ENCODE peak calls at places on chromosomes 4 and X, in four cellular contexts. G is Caki2, F is RPMI8226, Y is K562. W is an unnamed sample.
A peak's percentile ranks its signal among the peaks of the same experiment; 100 is the strongest.

GRCh38 chrX:133598596-133599334 is 183.5 kb upstream of the GPC4 start:
- DNase-seq in Y (no peak), F (no peak), G (no peak), W (no peak)

GRCh38 chr4:152290522-152290921 is 245.4 kb downstream of the FBXW7 start:
- DNase-seq in F (no peak), Y (no peak), G (no peak), W (no peak)

GRCh38 chr4:170723171-170723570 is 633.4 kb upstream of the AADAT start:
- DNase-seq in F (no peak), Y (no peak), G (no peak), W (no peak)

GRCh38 chr4:83910693-83911092 is 374.8 kb downstream of the GPAT3 start:
- DNase-seq in Y (no peak), F (no peak), G (no peak), W (no peak)

GRCh38 chr4:53116959-53117358 is 248.9 kb downstream of the SCFD2 start:
- DNase-seq in Y (no peak), F (no peak), G (no peak), W (no peak)

GRCh38 chr4:128470492-128471053 is 183.0 kb upstream of the PGRMC2 start:
- DNase-seq in Y (no peak), F (no peak), G (no peak), W (no peak)

GRCh38 chrX:15523088-15523487 is 22.5 kb downstream of the BMX start:
- DNase-seq in F (no peak), G (no peak), Y (no peak), W (no peak)

GRCh38 chrX:147476008-147476407 is 435.7 kb upstream of the FMR1 start:
- DNase-seq in F (peak; percentile 33), G (no peak), Y (no peak), W (no peak)

GRCh38 chr4:3256230-3257124 is 7.5 kb downstream of the MSANTD1 start:
- DNase-seq in F (peak; percentile 22), G (no peak), Y (no peak), W (no peak)

GRCh38 chr4:139767168-139767567 is 101.5 kb downstream of the MGST2 start:
- DNase-seq in Y (no peak), F (no peak), G (no peak), W (no peak)

GRCh38 chr4:118825799-118826198 is 10.1 kb downstream of the SEC24D start:
- DNase-seq in Y (no peak), G (no peak), F (no peak), W (no peak)

GRCh38 chr4:118112647-118113046 is 78.4 kb downstream of the NDST3 start:
- DNase-seq in Y (no peak), F (no peak), G (no peak), W (no peak)

GRCh38 chrX:64739792-64740378 is 236.4 kb downstream of the ZC4H2 start:
- DNase-seq in G (no peak), Y (no peak), F (no peak), W (no peak)

GRCh38 chr4:2570551-2571222 is 34.2 kb downstream of the FAM193A start:
- DNase-seq in Y (no peak), F (no peak), G (no peak), W (no peak)

GRCh38 chr4:136002316-136002715 is 1530.0 kb downstream of the PCDH18 start:
- DNase-seq in G (no peak), F (no peak), Y (no peak), W (no peak)

GRCh38 chrX:28802625-28803024 is 215.4 kb downstream of the IL1RAPL1 start:
- DNase-seq in G (no peak), F (no peak), Y (no peak), W (no peak)

GRCh38 chr4:153112071-153112460 is 92.2 kb upstream of the TRIM2 start:
- DNase-seq in Y (no peak), F (no peak), G (no peak), W (no peak)

GRCh38 chr4:188139671-188140070 is 430 bp downstream of the TRIML1 start:
- DNase-seq in G (no peak), Y (no peak), F (no peak), W (no peak)

GRCh38 chr4:66929748-66930147 is 615.6 kb downstream of the CENPC start:
- DNase-seq in Y (no peak), F (no peak), G (no peak), W (no peak)

GRCh38 chrX:39755152-39756032 is 342.4 kb downstream of the BCOR start:
- DNase-seq in G (peak; percentile 89), Y (peak; percentile 62), F (no peak), W (peak; percentile 76)

GRCh38 chr4:88320780-88321373 is 36.5 kb upstream of the PPM1K start:
- DNase-seq in G (peak; percentile 52), Y (no peak), F (peak; percentile 74), W (peak; percentile 26)

GRCh38 chr4:23736466-23736865 is 153.4 kb downstream of the PPARGC1A start:
- DNase-seq in Y (no peak), G (peak; percentile 78), F (no peak), W (no peak)

GRCh38 chr4:85474818-85475630 is at the start of gene ARHGAP24:
- DNase-seq in F (peak; percentile 89), G (peak; percentile 72), Y (peak; percentile 64), W (peak; percentile 46)

GRCh38 chr4:187236491-187236890 is 512.8 kb upstream of the FAT1 start:
- DNase-seq in F (no peak), G (peak; percentile 51), Y (no peak), W (peak; percentile 23)

GRCh38 chr4:156193800-156194199 is 240.1 kb upstream of the CTSO start:
- DNase-seq in Y (no peak), F (peak; percentile 89), G (no peak), W (no peak)

GRCh38 chr4:7769936-7770674 is 169.6 kb downstream of the AFAP1 start:
- DNase-seq in G (no peak), Y (no peak), F (no peak), W (peak; percentile 54)

GRCh38 chr4:84493092-84493850 is 5.8 kb downstream of the NKX6-1 start:
- DNase-seq in F (peak; percentile 15), Y (no peak), G (no peak), W (no peak)

GRCh38 chr4:3276961-3277360 is 15.9 kb upstream of the RGS12 start:
- DNase-seq in G (no peak), F (no peak), Y (no peak), W (peak; percentile 87)

GRCh38 chr4:40621592-40622512 is 7.8 kb downstream of the RBM47 start:
- DNase-seq in F (peak; percentile 85), Y (peak; percentile 16), G (peak; percentile 86), W (no peak)

W was measured in hepatic stellate cell.